ENCODE peak calls at places on chromosomes 6 and 20, in six cellular contexts. T is WTC11, R is hypothalamus, E is NB4, P is AG08395, V is T-helper 22 cell. D is an unnamed sample.

GRCh38 chr20:63877755-63878470 is 12.8 kb downstream of the TPD52L2 start:
- DNase-seq in V (no peak), T (no peak), P (no peak), E (no peak), R (no peak), D (no peak)

GRCh38 chr6:121157913-121158312 is 176.4 kb downstream of the TBC1D32 start:
- DNase-seq in R (no peak), T (no peak), V (no peak), E (no peak), P (no peak), D (no peak)

GRCh38 chr20:63087872-63088680 is 81.3 kb upstream of the BHLHE23 start:
- DNase-seq in R (no peak), P (no peak), T (peak), V (no peak), E (no peak), D (no peak)

GRCh38 chr6:95091823-95092436 is 485.4 kb upstream of the MANEA start:
- DNase-seq in T (no peak), V (no peak), R (no peak), E (peak), P (peak), D (peak)

GRCh38 chr6:160519603-160520042 is 144.5 kb downstream of the LPA start:
- DNase-seq in P (no peak), T (no peak), R (no peak), E (peak), V (no peak), D (no peak)

GRCh38 chr6:14844411-14844810 is 401.5 kb upstream of the JARID2 start:
- DNase-seq in E (no peak), P (no peak), T (no peak), V (no peak), R (no peak), D (no peak)

GRCh38 chr6:156423075-156423474 is 354.1 kb upstream of the ARID1B start:
- DNase-seq in R (no peak), T (no peak), E (no peak), P (no peak), V (no peak), D (no peak)

GRCh38 chr6:14088600-14089168 is 28.9 kb upstream of the CD83 start:
- DNase-seq in R (no peak), P (no peak), V (no peak), T (no peak), E (no peak), D (no peak)

GRCh38 chr6:142702501-142703460 is 242.2 kb downstream of the HIVEP2 start:
- DNase-seq in E (peak), V (no peak), T (peak), R (no peak), P (no peak), D (no peak)

GRCh38 chr20:38789503-38790209 is 15.8 kb upstream of the PPP1R16B start:
- DNase-seq in E (no peak), V (no peak), R (no peak), P (peak), T (no peak), D (peak)

GRCh38 chr6:2665169-2666070 is 85.3 kb downstream of the MYLK4 start:
- DNase-seq in E (no peak), R (no peak), T (no peak), V (no peak), P (no peak), D (no peak)

GRCh38 chr6:25556516-25556915 is 95.5 kb upstream of the SCGN start:
- DNase-seq in P (peak), T (peak), R (peak), E (peak), V (peak), D (peak)

GRCh38 chr6:32931211-32931610 is 9.6 kb downstream of the HLA-DMB start:
- DNase-seq in T (no peak), R (no peak), P (no peak), E (no peak), V (no peak), D (no peak)

GRCh38 chr6:148053796-148054195 is 288.8 kb upstream of the SASH1 start:
- DNase-seq in P (no peak), V (no peak), E (no peak), R (no peak), T (no peak), D (no peak)

GRCh38 chr20:63682384-63683139 is 13.9 kb upstream of the TNFRSF6B start:
- DNase-seq in R (no peak), V (no peak), T (no peak), P (peak), E (peak), D (peak)

GRCh38 chr6:32609731-32610640 is 20.3 kb upstream of the HLA-DRB1 start:
- DNase-seq in P (peak), T (no peak), R (peak), E (peak), V (peak), D (peak)

GRCh38 chr6:122610690-122611455 is 668 bp downstream of the PKIB start:
- DNase-seq in V (no peak), P (peak), R (no peak), E (no peak), T (peak), D (no peak)

GRCh38 chr6:71181565-71181964 is 107.0 kb upstream of the OGFRL1 start:
- DNase-seq in T (peak), R (no peak), V (no peak), P (peak), E (no peak), D (peak)

GRCh38 chr6:3229566-3230274 is 2.3 kb upstream of the TUBB2B start:
- DNase-seq in V (no peak), R (no peak), E (no peak), T (peak), P (no peak), D (no peak)

D was measured in HS-5.